ENCODE peak calls at places on chromosome X, in seven cellular contexts. I, R, A, O, S, B and V are unnamed samples.

GRCh38 chrX:41333744-41333993 is 293 bp upstream of the DDX3X start:
- DNase-seq in B (no peak), O (no peak), A (no peak), S (no peak), R (peak), I (no peak), V (peak)

GRCh38 chrX:40088299-40088625 is 9.5 kb downstream of the BCOR start:
- DNase-seq in O (no peak), B (no peak), S (no peak), R (no peak), A (no peak), I (no peak), V (no peak)

GRCh38 chrX:137743414-137743813 is 177.5 kb downstream of the ZIC3 start:
- DNase-seq in O (no peak), I (no peak), A (no peak), R (no peak), B (no peak), S (no peak), V (no peak)

GRCh38 chrX:17081969-17082368 is 135.5 kb downstream of the REPS2 start:
- DNase-seq in B (no peak), S (no peak), I (no peak), R (no peak), O (no peak), A (no peak), V (peak)

GRCh38 chrX:105331244-105331643 is 110.8 kb upstream of the TEX13A start:
- DNase-seq in B (no peak), S (no peak), I (no peak), A (no peak), O (no peak), R (peak), V (no peak)

GRCh38 chrX:153470411-153471363 is at the start of gene HAUS7:
- DNase-seq in S (peak), R (peak), B (peak), I (peak), O (peak), A (peak), V (peak)

GRCh38 chrX:110167952-110168451 is 149.9 kb downstream of the AMMECR1 start:
- DNase-seq in I (no peak), R (no peak), A (peak), B (no peak), S (peak), O (no peak), V (peak)

GRCh38 chrX:19017271-19017670 is 33.4 kb upstream of the PHKA2 start:
- DNase-seq in O (no peak), R (peak), A (no peak), B (no peak), S (no peak), I (no peak), V (peak)

GRCh38 chrX:96563663-96564062 is 121.0 kb upstream of the DIAPH2 start:
- DNase-seq in A (no peak), B (peak), R (peak), O (no peak), I (no peak), S (no peak), V (no peak)

GRCh38 chrX:1178580-1179057 is 33.8 kb downstream of the CRLF2 start:
- DNase-seq in A (no peak), S (no peak), I (no peak), B (no peak), O (no peak), R (no peak), V (no peak)